ENCODE peak calls at places on chromosome 17, in five cellular contexts. P is HCT116, E is H1, Y is GM12878, X is HepG2. J is an unnamed sample.

GRCh38 chr17:72273301-72274056 is 152.7 kb downstream of the SOX9 start:
- DNase-seq in P (no peak), E (no peak), Y (no peak), X (no peak), J (no peak)

GRCh38 chr17:40063034-40063765 is 435 bp downstream of the THRA start:
- DNase-seq in P (no peak), E (peak; percentile 89), Y (no peak), X (peak; percentile 41), J (peak; percentile 58)

GRCh38 chr17:62653831-62654829 is 26.7 kb downstream of the MRC2 start:
- DNase-seq in P (no peak), E (no peak), Y (no peak), X (no peak), J (peak; percentile 43)

GRCh38 chr17:4998666-4999428 is 1.1 kb downstream of the KIF1C start:
- DNase-seq in P (no peak), E (peak; percentile 51), Y (no peak), X (peak; percentile 86), J (peak; percentile 33)

GRCh38 chr17:63588797-63589196 is 11.9 kb upstream of the TACO1 start:
- DNase-seq in P (no peak), E (no peak), Y (no peak), X (no peak), J (no peak)

GRCh38 chr17:39626671-39627169 is at the start of gene PPP1R1B:
- DNase-seq in P (no peak), E (peak; percentile 75), Y (no peak), X (no peak), J (no peak)

GRCh38 chr17:20995164-20995872 is 47.5 kb downstream of the USP22 start:
- DNase-seq in P (no peak), E (no peak), Y (no peak), X (no peak), J (no peak)

GRCh38 chr17:3695723-3696411 is at the start of gene P2RX5:
- DNase-seq in P (no peak), E (peak; percentile 79), Y (no peak), X (no peak), J (peak; percentile 56)

GRCh38 chr17:82064433-82065192 is 991 bp downstream of the DUS1L start:
- DNase-seq in P (no peak), E (no peak), Y (no peak), X (peak; percentile 38), J (no peak)

DNA sequence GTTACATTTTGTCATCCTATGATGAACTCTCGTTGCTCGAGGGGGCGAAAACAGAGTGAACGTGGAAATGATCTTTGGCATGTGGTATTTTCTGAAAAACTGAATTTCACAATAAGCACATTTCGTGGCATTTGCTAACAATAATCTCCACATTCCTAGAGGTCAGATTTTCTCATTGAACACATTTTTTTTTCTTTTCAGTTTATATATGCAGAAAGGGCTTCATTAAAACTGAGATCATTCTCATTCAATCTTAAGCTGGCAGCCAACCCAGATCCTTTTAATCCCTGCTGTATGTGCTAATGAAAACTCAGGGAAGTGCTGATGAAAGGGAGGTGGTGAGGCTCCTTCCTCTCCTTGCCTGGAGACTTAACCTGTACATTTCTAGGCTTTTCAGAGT is 52.6 kb downstream of the PRKCA start:
- DNase-seq in P (no peak), E (no peak), Y (no peak), X (no peak), J (no peak)
- TF ChIP-seq SRF in P (no peak), E (no peak), Y (no peak), X (no peak), J (no peak)

GRCh38 chr17:33949100-33949499 is 306.0 kb upstream of the CCL2 start:
- DNase-seq in P (no peak), E (peak; percentile 73), Y (no peak), X (no peak), J (peak; percentile 81)

GRCh38 chr17:33950061-33950460 is 305.0 kb upstream of the CCL2 start:
- DNase-seq in P (no peak), E (no peak), Y (no peak), X (no peak), J (no peak)

GRCh38 chr17:33952425-33952824 is 302.7 kb upstream of the CCL2 start:
- DNase-seq in P (no peak), E (no peak), Y (no peak), X (no peak), J (no peak)

GRCh38 chr17:33955461-33955860 is 299.6 kb upstream of the CCL2 start:
- DNase-seq in P (no peak), E (no peak), Y (no peak), X (no peak), J (no peak)

DNA sequence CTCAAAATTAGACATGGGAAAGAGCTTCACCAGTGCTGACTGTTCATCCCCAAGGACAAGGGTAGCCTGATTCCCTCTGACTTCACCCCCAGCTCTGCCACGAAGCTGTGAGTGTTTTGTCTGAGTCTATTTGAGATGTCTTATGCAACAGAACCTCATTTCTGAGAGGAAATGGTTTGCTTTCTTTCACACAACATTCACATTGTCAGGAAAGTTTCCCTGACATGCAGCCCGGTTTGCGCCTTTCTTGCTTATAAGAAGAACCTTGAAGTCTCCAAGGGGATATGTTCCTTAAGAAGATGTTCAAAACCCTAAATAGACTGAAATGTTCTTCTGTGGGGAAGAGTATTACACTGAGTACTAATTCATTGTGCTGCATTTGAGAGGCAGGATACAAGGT is 300.5 kb upstream of the CCL2 start:
- DNase-seq in P (no peak), E (no peak), Y (no peak), X (no peak), J (no peak)
- TF ChIP-seq SRF in P (no peak), E (no peak), Y (no peak), X (no peak), J (no peak)

GRCh38 chr17:79835470-79835899 is 3.8 kb downstream of the CBX4 start:
- DNase-seq in P (no peak), E (peak; percentile 63), Y (no peak), X (no peak), J (no peak)
- TF ChIP-seq SRF in P (no peak), E (no peak), Y (no peak), X (no peak), J (no peak)

GRCh38 chr17:45965741-45966140 is 33.3 kb upstream of the STH start:
- DNase-seq in P (no peak), E (no peak), Y (no peak), X (no peak), J (no peak)
- TF ChIP-seq SRF in P (no peak), E (no peak), Y (no peak), X (no peak), J (no peak)

GRCh38 chr17:29572691-29573557 is 4.4 kb downstream of the TP53I13 start:
- DNase-seq in P (no peak), E (peak; percentile 85), Y (no peak), X (no peak), J (peak; percentile 69)

GRCh38 chr17:29573558-29573870 is 5.0 kb downstream of the TP53I13 start:
- DNase-seq in P (no peak), E (no peak), Y (no peak), X (no peak), J (no peak)

GRCh38 chr17:29574732-29575510 is 6.4 kb downstream of the TP53I13 start:
- DNase-seq in P (no peak), E (no peak), Y (no peak), X (peak; percentile 90), J (no peak)

GRCh38 chr17:29575511-29576213 is 7.2 kb downstream of the TP53I13 start:
- DNase-seq in P (no peak), E (no peak), Y (no peak), X (no peak), J (no peak)

DNA sequence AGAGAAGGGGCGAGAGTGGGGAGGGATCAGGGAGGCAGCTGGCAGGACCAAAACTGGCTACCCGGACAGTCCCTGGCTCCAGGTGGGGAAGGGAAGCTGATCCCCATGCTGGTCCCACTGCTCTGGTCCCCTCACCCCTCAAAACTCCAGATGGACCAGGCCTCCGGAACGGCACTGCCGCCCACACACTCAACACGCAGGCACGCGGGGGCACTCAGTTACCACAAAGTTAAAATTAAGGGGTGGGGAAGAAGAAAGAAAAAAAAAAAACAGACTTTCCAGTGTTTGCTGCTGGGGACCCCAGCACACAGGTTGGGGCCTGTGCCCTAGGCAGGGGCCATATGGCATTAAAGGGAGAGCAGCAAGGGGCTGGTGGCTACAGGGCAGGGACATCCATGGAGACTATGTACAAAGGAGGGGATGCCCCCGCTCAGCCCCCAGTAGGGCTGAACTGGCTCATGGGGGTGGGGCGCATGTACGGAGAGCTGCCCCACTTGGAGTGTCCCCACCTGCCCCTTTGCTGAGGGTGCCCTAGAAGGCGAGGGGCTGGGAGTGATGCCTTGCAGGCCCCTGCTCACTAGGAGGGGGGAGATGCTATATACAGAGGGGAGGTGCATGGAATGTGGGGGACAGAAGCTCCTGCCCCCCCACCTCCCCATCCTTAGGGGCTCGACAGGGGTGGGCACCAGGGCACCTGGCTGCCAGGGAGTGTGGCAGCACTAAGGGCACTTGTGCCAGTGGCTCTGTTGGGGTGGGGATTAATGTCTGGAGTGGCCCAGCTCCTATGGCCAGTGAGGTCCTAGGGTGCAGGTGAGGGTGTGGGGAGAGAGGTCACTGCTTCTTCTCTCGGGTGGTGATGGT is 5.6 kb downstream of the TP53I13 start:
- DNase-seq in P (no peak), E (no peak), Y (no peak), X (no peak), J (no peak)
- TF ChIP-seq SRF in P (no peak), E (no peak), Y (no peak), X (no peak), J (no peak)

GRCh38 chr17:44424828-44425463 is 35.5 kb upstream of the ITGA2B start:
- DNase-seq in P (no peak), E (no peak), Y (no peak), X (no peak), J (no peak)
- TF ChIP-seq SRF in P (no peak), E (no peak), Y (no peak), X (no peak), J (no peak)

DNA sequence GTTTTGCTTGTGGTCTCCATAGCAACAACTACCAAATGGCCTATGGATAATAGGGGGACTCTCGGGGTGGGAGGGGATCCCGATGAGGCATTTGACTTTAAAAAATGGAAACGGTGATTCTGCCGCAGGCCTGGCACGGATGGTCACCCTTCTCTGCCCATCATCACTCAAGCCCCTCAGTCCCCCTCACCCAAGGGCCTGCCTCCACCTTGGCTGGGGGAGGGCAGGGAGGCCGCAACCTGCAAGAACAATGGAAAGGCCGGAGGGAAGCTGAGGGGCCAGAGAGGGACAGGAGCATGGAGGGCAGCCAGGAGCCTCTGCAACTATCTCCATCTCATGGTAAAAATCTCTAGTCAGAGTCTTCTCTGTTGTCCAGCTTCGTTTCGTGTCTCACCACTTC is 231.3 kb upstream of the TNRC6C start:
- DNase-seq in P (no peak), E (peak; percentile 27), Y (no peak), X (no peak), J (no peak)
- TF ChIP-seq SRF in P (no peak), E (no peak), Y (no peak), X (no peak), J (no peak)

J was measured in K562.